ENCODE peak calls at places on chromosomes 6 and 20, in five cellular contexts. L is lower leg skin, H is endothelial cell of umbilical vein, P is pancreas, O is right lobe of liver. T is an unnamed sample.

GRCh38 chr6:81881660-81882059 is 129.2 kb upstream of the TENT5A start:
- DNase-seq in L (no peak), H (no peak), P (no peak), O (no peak), T (no peak)

GRCh38 chr6:133887478-133887877 is 1.4 kb upstream of the TCF21 start:
- DNase-seq in L (no peak), H (no peak), P (no peak), O (no peak), T (no peak)

GRCh38 chr6:82908661-82909060 is 157.0 kb downstream of the UBE3D start:
- DNase-seq in L (no peak), H (no peak), P (no peak), O (no peak), T (no peak)

GRCh38 chr20:36157610-36158009 is 3.1 kb downstream of the EPB41L1 start:
- DNase-seq in L (no peak), H (no peak), P (no peak), O (no peak), T (no peak)

GRCh38 chr6:38525888-38526287 is 113.8 kb downstream of the BTBD9 start:
- DNase-seq in L (no peak), H (no peak), P (no peak), O (no peak), T (no peak)

GRCh38 chr6:44229376-44230033 is 6.1 kb downstream of the SLC29A1 start:
- DNase-seq in L (no peak), H (no peak), P (no peak), O (peak), T (no peak)

GRCh38 chr6:37323568-37323967 is 30.2 kb upstream of the RNF8 start:
- DNase-seq in L (no peak), H (peak), P (no peak), O (no peak), T (no peak)

GRCh38 chr6:40395066-40395697 is 192.0 kb downstream of the LRFN2 start:
- DNase-seq in L (peak), H (no peak), P (peak), O (no peak), T (peak)

GRCh38 chr6:138036955-138037592 is 70.1 kb downstream of the PERP start:
- DNase-seq in L (no peak), H (no peak), P (no peak), O (no peak), T (no peak)

GRCh38 chr6:160147146-160147536 is 25.5 kb downstream of the SLC22A1 start:
- DNase-seq in L (no peak), H (no peak), P (no peak), O (no peak), T (no peak)

GRCh38 chr6:21900730-21901129 is 307.2 kb downstream of the SOX4 start:
- DNase-seq in L (no peak), H (peak), P (no peak), O (no peak), T (no peak)

GRCh38 chr20:43987531-43987930 is 72.9 kb downstream of the TOX2 start:
- DNase-seq in L (peak), H (no peak), P (no peak), O (no peak), T (no peak)

GRCh38 chr6:44569931-44570385 is 182.5 kb downstream of the CDC5L start:
- DNase-seq in L (peak), H (no peak), P (no peak), O (peak), T (peak)

GRCh38 chr6:41878961-41879405 is 16.2 kb downstream of the USP49 start:
- DNase-seq in L (no peak), H (no peak), P (no peak), O (no peak), T (no peak)

GRCh38 chr20:39155996-39156395 is 193.9 kb downstream of the DHX35 start:
- DNase-seq in L (peak), H (no peak), P (no peak), O (no peak), T (no peak)

GRCh38 chr6:144528605-144529425 is 243.7 kb downstream of the UTRN start:
- DNase-seq in L (no peak), H (no peak), P (no peak), O (no peak), T (no peak)

GRCh38 chr6:150646228-150646627 is 46.5 kb downstream of the PLEKHG1 start:
- DNase-seq in L (no peak), H (no peak), P (no peak), O (no peak), T (no peak)
- TF ChIP-seq CTCF in L (no peak), H (no peak), P (no peak), O (no peak), T (no peak)

GRCh38 chr6:27889275-27889627 is 22.9 kb downstream of the OR2B2 start:
- DNase-seq in L (no peak), H (no peak), P (no peak), O (no peak), T (no peak)
- H3K4me3 ChIP-seq in L (no peak), H (no peak), P (no peak), O (no peak), T (no peak)

DNA sequence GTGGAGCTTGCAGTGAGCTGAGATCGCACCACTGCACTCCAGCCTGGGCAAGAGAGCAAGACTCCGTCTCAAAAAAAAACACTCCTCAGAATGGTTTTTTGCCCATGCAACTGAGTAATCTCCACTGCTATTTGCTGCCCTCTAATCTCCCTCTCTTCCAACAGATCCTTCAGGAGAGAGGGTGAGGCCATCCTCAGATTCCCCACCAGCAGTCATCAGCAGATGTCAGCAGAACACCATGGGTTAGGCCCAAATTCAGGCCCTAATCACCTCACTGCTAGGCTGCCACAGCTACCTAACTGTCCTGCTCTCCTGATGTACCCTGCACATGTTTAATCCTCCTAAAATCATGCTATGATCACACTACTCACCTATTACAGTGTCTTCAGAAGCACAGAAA is 63.2 kb upstream of the BEND6 start:
- DNase-seq in L (no peak), H (no peak), P (no peak), O (no peak), T (no peak)
- TF ChIP-seq CTCF in L (no peak), H (no peak), P (no peak), O (no peak), T (peak)

GRCh38 chr20:12053348-12053747 is 135.7 kb downstream of the BTBD3 start:
- DNase-seq in L (no peak), H (peak), P (no peak), O (no peak), T (no peak)
- H3K4me3 ChIP-seq in L (no peak), H (no peak), P (no peak), O (no peak), T (no peak)

GRCh38 chr6:157220485-157220884 is 102.8 kb downstream of the TMEM242 start:
- DNase-seq in L (peak), H (no peak), P (no peak), O (no peak), T (no peak)

GRCh38 chr6:157222201-157222981 is 100.9 kb downstream of the TMEM242 start:
- DNase-seq in L (peak), H (no peak), P (no peak), O (no peak), T (no peak)

GRCh38 chr6:157221817-157222175 is 101.5 kb downstream of the TMEM242 start:
- DNase-seq in L (peak), H (no peak), P (no peak), O (no peak), T (no peak)

GRCh38 chr6:157219201-157220200 is 103.8 kb downstream of the TMEM242 start:
- DNase-seq in L (peak), H (no peak), P (no peak), O (no peak), T (no peak)

DNA sequence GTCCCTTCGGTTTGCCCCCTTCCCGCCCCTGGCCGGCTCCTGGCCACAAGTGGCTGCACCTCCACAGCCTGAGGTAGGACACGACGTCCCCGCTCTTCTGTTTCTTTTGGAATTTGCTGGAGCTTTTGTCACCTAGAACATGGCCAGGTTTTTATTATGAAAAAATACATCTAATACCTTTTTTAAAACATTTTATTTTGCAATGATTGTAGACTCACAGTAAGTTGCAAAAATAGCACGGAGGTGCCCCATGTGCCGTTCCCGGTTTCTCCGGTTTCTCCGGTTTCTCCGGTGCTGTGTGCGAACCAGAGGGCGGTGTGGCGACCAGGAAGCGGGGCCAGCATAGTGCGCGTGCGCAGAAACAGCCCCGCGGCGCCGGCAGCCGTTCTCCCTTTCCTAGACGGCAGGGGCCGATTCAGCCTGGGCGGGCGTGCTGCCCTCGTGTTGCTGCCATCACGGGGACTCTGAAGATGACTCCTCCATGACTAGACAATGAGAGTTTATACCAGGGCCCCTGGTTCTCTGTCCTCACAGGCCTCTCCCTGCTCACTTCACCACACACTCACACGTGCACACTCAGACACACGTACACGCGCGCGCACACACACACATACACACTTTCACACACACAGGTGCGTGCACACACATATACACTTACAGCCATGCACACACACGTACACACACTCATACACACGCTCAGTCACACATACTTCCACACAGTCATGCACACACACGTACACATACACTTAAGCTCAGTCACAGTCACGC is 102.1 kb downstream of the TMEM242 start:
- DNase-seq in L (peak), H (peak), P (peak), O (peak), T (peak)
- TF ChIP-seq CTCF in L (peak), H (peak), P (no peak), O (no peak), T (peak)

GRCh38 chr6:7543761-7544424 is 2.4 kb downstream of the DSP start:
- DNase-seq in L (no peak), H (no peak), P (no peak), O (peak), T (no peak)
- H3K4me3 ChIP-seq in L (peak), H (no peak), P (peak), O (peak), T (peak)

T was measured in LNCaP clone FGC.